ENCODE peak calls at places on chromosomes 1 and 21, in eight cellular contexts. One of them, this sample, is unnamed.

GRCh38 chr21:38824124-38824822 is 18.5 kb downstream of the ETS2 start:
- DNase-seq in NCI-H1694 treated with DMSO at 0.1 percent for 48 hours: no peak
- DNase-seq in MM.1S: no peak
- DNase-seq in left cardiac atrium: no peak
- DNase-seq in effector memory CD4-positive, alpha-beta T cell: no peak
- DNase-seq in fibroblast of the conjunctiva: peak; percentile 74
- DNase-seq in activated T-cell treated with anti-CD3 and anti-CD28 coated beads for 48 hours: no peak
- DNase-seq in activated T-helper 9 cell treated with anti-CD3 and anti-CD28 coated beads, Interleukin-2, amount 50 U/mL, for 16 hours: no peak
- DNase-seq in this sample: no peak

GRCh38 chr1:52482326-52483004 is 70.4 kb downstream of the TUT4 start:
- DNase-seq in NCI-H1694 treated with DMSO at 0.1 percent for 48 hours: no peak
- DNase-seq in MM.1S: no peak
- DNase-seq in left cardiac atrium: no peak
- DNase-seq in effector memory CD4-positive, alpha-beta T cell: no peak
- DNase-seq in fibroblast of the conjunctiva: no peak
- DNase-seq in activated T-cell treated with anti-CD3 and anti-CD28 coated beads for 48 hours: no peak
- DNase-seq in activated T-helper 9 cell treated with anti-CD3 and anti-CD28 coated beads, Interleukin-2, amount 50 U/mL, for 16 hours: no peak
- DNase-seq in this sample: no peak

GRCh38 chr1:118217073-118217620 is 32.1 kb upstream of the SPAG17 start:
- DNase-seq in NCI-H1694 treated with DMSO at 0.1 percent for 48 hours: no peak
- DNase-seq in MM.1S: no peak
- DNase-seq in left cardiac atrium: no peak
- DNase-seq in effector memory CD4-positive, alpha-beta T cell: no peak
- DNase-seq in fibroblast of the conjunctiva: no peak
- DNase-seq in activated T-cell treated with anti-CD3 and anti-CD28 coated beads for 48 hours: no peak
- DNase-seq in activated T-helper 9 cell treated with anti-CD3 and anti-CD28 coated beads, Interleukin-2, amount 50 U/mL, for 16 hours: no peak
- DNase-seq in this sample: no peak

GRCh38 chr1:166839600-166840308 is 479 bp downstream of the POGK start:
- DNase-seq in NCI-H1694 treated with DMSO at 0.1 percent for 48 hours: peak; percentile 25
- DNase-seq in MM.1S: peak; percentile 61
- DNase-seq in left cardiac atrium: peak; percentile 67
- DNase-seq in effector memory CD4-positive, alpha-beta T cell: peak; percentile 53
- DNase-seq in fibroblast of the conjunctiva: no peak
- DNase-seq in activated T-cell treated with anti-CD3 and anti-CD28 coated beads for 48 hours: peak; percentile 53
- DNase-seq in activated T-helper 9 cell treated with anti-CD3 and anti-CD28 coated beads, Interleukin-2, amount 50 U/mL, for 16 hours: peak; percentile 50
- DNase-seq in this sample: peak; percentile 58

GRCh38 chr1:205512059-205513045 is 7.9 kb downstream of the CDK18 start:
- DNase-seq in NCI-H1694 treated with DMSO at 0.1 percent for 48 hours: no peak
- DNase-seq in MM.1S: no peak
- DNase-seq in left cardiac atrium: peak; percentile 50
- DNase-seq in effector memory CD4-positive, alpha-beta T cell: no peak
- DNase-seq in fibroblast of the conjunctiva: no peak
- DNase-seq in activated T-cell treated with anti-CD3 and anti-CD28 coated beads for 48 hours: no peak
- DNase-seq in activated T-helper 9 cell treated with anti-CD3 and anti-CD28 coated beads, Interleukin-2, amount 50 U/mL, for 16 hours: no peak
- DNase-seq in this sample: no peak

GRCh38 chr1:109392037-109392787 is 5.5 kb downstream of the SORT1 start:
- DNase-seq in NCI-H1694 treated with DMSO at 0.1 percent for 48 hours: peak; percentile 29
- DNase-seq in MM.1S: no peak
- DNase-seq in left cardiac atrium: peak; percentile 37
- DNase-seq in effector memory CD4-positive, alpha-beta T cell: no peak
- DNase-seq in fibroblast of the conjunctiva: no peak
- DNase-seq in activated T-cell treated with anti-CD3 and anti-CD28 coated beads for 48 hours: no peak
- DNase-seq in activated T-helper 9 cell treated with anti-CD3 and anti-CD28 coated beads, Interleukin-2, amount 50 U/mL, for 16 hours: no peak
- DNase-seq in this sample: peak; percentile 15

GRCh38 chr1:26945728-26946127 is 14.5 kb downstream of the KDF1 start:
- DNase-seq in NCI-H1694 treated with DMSO at 0.1 percent for 48 hours: no peak
- DNase-seq in MM.1S: no peak
- DNase-seq in left cardiac atrium: no peak
- DNase-seq in effector memory CD4-positive, alpha-beta T cell: no peak
- DNase-seq in fibroblast of the conjunctiva: no peak
- DNase-seq in activated T-cell treated with anti-CD3 and anti-CD28 coated beads for 48 hours: no peak
- DNase-seq in activated T-helper 9 cell treated with anti-CD3 and anti-CD28 coated beads, Interleukin-2, amount 50 U/mL, for 16 hours: no peak
- DNase-seq in this sample: no peak

GRCh38 chr1:115118596-115118995 is 29.3 kb upstream of the TSPAN2 start:
- DNase-seq in NCI-H1694 treated with DMSO at 0.1 percent for 48 hours: no peak
- DNase-seq in MM.1S: no peak
- DNase-seq in left cardiac atrium: no peak
- DNase-seq in effector memory CD4-positive, alpha-beta T cell: no peak
- DNase-seq in fibroblast of the conjunctiva: no peak
- DNase-seq in activated T-cell treated with anti-CD3 and anti-CD28 coated beads for 48 hours: no peak
- DNase-seq in activated T-helper 9 cell treated with anti-CD3 and anti-CD28 coated beads, Interleukin-2, amount 50 U/mL, for 16 hours: no peak
- DNase-seq in this sample: no peak

GRCh38 chr1:182149411-182149965 is 88.0 kb upstream of the ZNF648 start:
- DNase-seq in NCI-H1694 treated with DMSO at 0.1 percent for 48 hours: no peak
- DNase-seq in MM.1S: no peak
- DNase-seq in left cardiac atrium: no peak
- DNase-seq in effector memory CD4-positive, alpha-beta T cell: no peak
- DNase-seq in fibroblast of the conjunctiva: peak; percentile 24
- DNase-seq in activated T-cell treated with anti-CD3 and anti-CD28 coated beads for 48 hours: no peak
- DNase-seq in activated T-helper 9 cell treated with anti-CD3 and anti-CD28 coated beads, Interleukin-2, amount 50 U/mL, for 16 hours: no peak
- DNase-seq in this sample: peak; percentile 43

GRCh38 chr1:208298593-208299233 is 54.5 kb upstream of the PLXNA2 start:
- DNase-seq in NCI-H1694 treated with DMSO at 0.1 percent for 48 hours: peak; percentile 85
- DNase-seq in MM.1S: no peak
- DNase-seq in left cardiac atrium: peak; percentile 46
- DNase-seq in effector memory CD4-positive, alpha-beta T cell: no peak
- DNase-seq in fibroblast of the conjunctiva: no peak
- DNase-seq in activated T-cell treated with anti-CD3 and anti-CD28 coated beads for 48 hours: no peak
- DNase-seq in activated T-helper 9 cell treated with anti-CD3 and anti-CD28 coated beads, Interleukin-2, amount 50 U/mL, for 16 hours: no peak
- DNase-seq in this sample: no peak

GRCh38 chr1:59434336-59434735 is 137.4 kb downstream of the FGGY start:
- DNase-seq in NCI-H1694 treated with DMSO at 0.1 percent for 48 hours: no peak
- DNase-seq in MM.1S: no peak
- DNase-seq in left cardiac atrium: no peak
- DNase-seq in effector memory CD4-positive, alpha-beta T cell: no peak
- DNase-seq in fibroblast of the conjunctiva: no peak
- DNase-seq in activated T-cell treated with anti-CD3 and anti-CD28 coated beads for 48 hours: no peak
- DNase-seq in activated T-helper 9 cell treated with anti-CD3 and anti-CD28 coated beads, Interleukin-2, amount 50 U/mL, for 16 hours: no peak
- DNase-seq in this sample: no peak

GRCh38 chr21:33015091-33015490 is 10.6 kb upstream of the OLIG2 start:
- DNase-seq in NCI-H1694 treated with DMSO at 0.1 percent for 48 hours: peak; percentile 52
- DNase-seq in MM.1S: no peak
- DNase-seq in left cardiac atrium: no peak
- DNase-seq in effector memory CD4-positive, alpha-beta T cell: no peak
- DNase-seq in fibroblast of the conjunctiva: no peak
- DNase-seq in activated T-cell treated with anti-CD3 and anti-CD28 coated beads for 48 hours: no peak
- DNase-seq in activated T-helper 9 cell treated with anti-CD3 and anti-CD28 coated beads, Interleukin-2, amount 50 U/mL, for 16 hours: no peak
- DNase-seq in this sample: no peak

GRCh38 chr1:235011064-235011598 is 117.5 kb downstream of the TOMM20 start:
- DNase-seq in NCI-H1694 treated with DMSO at 0.1 percent for 48 hours: no peak
- DNase-seq in MM.1S: no peak
- DNase-seq in left cardiac atrium: no peak
- DNase-seq in effector memory CD4-positive, alpha-beta T cell: peak; percentile 55
- DNase-seq in fibroblast of the conjunctiva: no peak
- DNase-seq in activated T-cell treated with anti-CD3 and anti-CD28 coated beads for 48 hours: peak; percentile 62
- DNase-seq in activated T-helper 9 cell treated with anti-CD3 and anti-CD28 coated beads, Interleukin-2, amount 50 U/mL, for 16 hours: peak; percentile 53
- DNase-seq in this sample: peak; percentile 94

GRCh38 chr1:114353233-114353632 is 157.8 kb downstream of the TRIM33 start:
- DNase-seq in NCI-H1694 treated with DMSO at 0.1 percent for 48 hours: peak; percentile 94
- DNase-seq in MM.1S: no peak
- DNase-seq in left cardiac atrium: peak; percentile 75
- DNase-seq in effector memory CD4-positive, alpha-beta T cell: no peak
- DNase-seq in fibroblast of the conjunctiva: peak; percentile 55
- DNase-seq in activated T-cell treated with anti-CD3 and anti-CD28 coated beads for 48 hours: no peak
- DNase-seq in activated T-helper 9 cell treated with anti-CD3 and anti-CD28 coated beads, Interleukin-2, amount 50 U/mL, for 16 hours: no peak
- DNase-seq in this sample: peak; percentile 66

GRCh38 chr1:67367370-67368345 is 60.0 kb downstream of the IL12RB2 start:
- DNase-seq in NCI-H1694 treated with DMSO at 0.1 percent for 48 hours: peak; percentile 60
- DNase-seq in MM.1S: no peak
- DNase-seq in left cardiac atrium: peak; percentile 53
- DNase-seq in effector memory CD4-positive, alpha-beta T cell: no peak
- DNase-seq in fibroblast of the conjunctiva: no peak
- DNase-seq in activated T-cell treated with anti-CD3 and anti-CD28 coated beads for 48 hours: no peak
- DNase-seq in activated T-helper 9 cell treated with anti-CD3 and anti-CD28 coated beads, Interleukin-2, amount 50 U/mL, for 16 hours: no peak
- DNase-seq in this sample: no peak

GRCh38 chr21:25625036-25625435 is 14.0 kb upstream of the JAM2 start:
- DNase-seq in NCI-H1694 treated with DMSO at 0.1 percent for 48 hours: no peak
- DNase-seq in MM.1S: no peak
- DNase-seq in left cardiac atrium: no peak
- DNase-seq in effector memory CD4-positive, alpha-beta T cell: no peak
- DNase-seq in fibroblast of the conjunctiva: no peak
- DNase-seq in activated T-cell treated with anti-CD3 and anti-CD28 coated beads for 48 hours: no peak
- DNase-seq in activated T-helper 9 cell treated with anti-CD3 and anti-CD28 coated beads, Interleukin-2, amount 50 U/mL, for 16 hours: no peak
- DNase-seq in this sample: no peak

GRCh38 chr1:62209931-62210595 is 15.4 kb downstream of the L1TD1 start:
- DNase-seq in NCI-H1694 treated with DMSO at 0.1 percent for 48 hours: no peak
- DNase-seq in MM.1S: no peak
- DNase-seq in left cardiac atrium: no peak
- DNase-seq in effector memory CD4-positive, alpha-beta T cell: no peak
- DNase-seq in fibroblast of the conjunctiva: no peak
- DNase-seq in activated T-cell treated with anti-CD3 and anti-CD28 coated beads for 48 hours: no peak
- DNase-seq in activated T-helper 9 cell treated with anti-CD3 and anti-CD28 coated beads, Interleukin-2, amount 50 U/mL, for 16 hours: no peak
- DNase-seq in this sample: no peak

GRCh38 chr1:246597340-246597739 is 31.1 kb downstream of the CNST start:
- DNase-seq in NCI-H1694 treated with DMSO at 0.1 percent for 48 hours: no peak
- DNase-seq in MM.1S: no peak
- DNase-seq in left cardiac atrium: peak; percentile 82
- DNase-seq in effector memory CD4-positive, alpha-beta T cell: no peak
- DNase-seq in fibroblast of the conjunctiva: peak; percentile 70
- DNase-seq in activated T-cell treated with anti-CD3 and anti-CD28 coated beads for 48 hours: no peak
- DNase-seq in activated T-helper 9 cell treated with anti-CD3 and anti-CD28 coated beads, Interleukin-2, amount 50 U/mL, for 16 hours: no peak
- DNase-seq in this sample: no peak

GRCh38 chr1:214516434-214517326 is 34.7 kb downstream of the PTPN14 start:
- DNase-seq in NCI-H1694 treated with DMSO at 0.1 percent for 48 hours: no peak
- DNase-seq in MM.1S: no peak
- DNase-seq in left cardiac atrium: no peak
- DNase-seq in effector memory CD4-positive, alpha-beta T cell: no peak
- DNase-seq in fibroblast of the conjunctiva: no peak
- DNase-seq in activated T-cell treated with anti-CD3 and anti-CD28 coated beads for 48 hours: no peak
- DNase-seq in activated T-helper 9 cell treated with anti-CD3 and anti-CD28 coated beads, Interleukin-2, amount 50 U/mL, for 16 hours: no peak
- DNase-seq in this sample: no peak

GRCh38 chr1:150293433-150294253 is at the start of gene MRPS21:
- DNase-seq in NCI-H1694 treated with DMSO at 0.1 percent for 48 hours: peak; percentile 91
- DNase-seq in MM.1S: peak; percentile 96
- DNase-seq in left cardiac atrium: peak; percentile 93
- DNase-seq in effector memory CD4-positive, alpha-beta T cell: peak; percentile 75
- DNase-seq in fibroblast of the conjunctiva: peak; percentile 84
- DNase-seq in activated T-cell treated with anti-CD3 and anti-CD28 coated beads for 48 hours: peak; percentile 85
- DNase-seq in activated T-helper 9 cell treated with anti-CD3 and anti-CD28 coated beads, Interleukin-2, amount 50 U/mL, for 16 hours: peak; percentile 78
- DNase-seq in this sample: peak; percentile 93

GRCh38 chr1:5706239-5706638 is 286.0 kb downstream of the NPHP4 start:
- DNase-seq in NCI-H1694 treated with DMSO at 0.1 percent for 48 hours: no peak
- DNase-seq in MM.1S: no peak
- DNase-seq in left cardiac atrium: no peak
- DNase-seq in effector memory CD4-positive, alpha-beta T cell: no peak
- DNase-seq in fibroblast of the conjunctiva: no peak
- DNase-seq in activated T-cell treated with anti-CD3 and anti-CD28 coated beads for 48 hours: no peak
- DNase-seq in activated T-helper 9 cell treated with anti-CD3 and anti-CD28 coated beads, Interleukin-2, amount 50 U/mL, for 16 hours: no peak
- DNase-seq in this sample: no peak

GRCh38 chr1:63124666-63125191 is 197.6 kb upstream of the FOXD3 start:
- DNase-seq in NCI-H1694 treated with DMSO at 0.1 percent for 48 hours: no peak
- DNase-seq in MM.1S: peak; percentile 64
- DNase-seq in left cardiac atrium: no peak
- DNase-seq in effector memory CD4-positive, alpha-beta T cell: no peak
- DNase-seq in fibroblast of the conjunctiva: peak; percentile 56
- DNase-seq in activated T-cell treated with anti-CD3 and anti-CD28 coated beads for 48 hours: no peak
- DNase-seq in activated T-helper 9 cell treated with anti-CD3 and anti-CD28 coated beads, Interleukin-2, amount 50 U/mL, for 16 hours: no peak
- DNase-seq in this sample: peak; percentile 56

GRCh38 chr1:26182372-26182675 is 5.0 kb downstream of the CNKSR1 start:
- DNase-seq in NCI-H1694 treated with DMSO at 0.1 percent for 48 hours: no peak
- DNase-seq in MM.1S: no peak
- DNase-seq in left cardiac atrium: no peak
- DNase-seq in effector memory CD4-positive, alpha-beta T cell: no peak
- DNase-seq in fibroblast of the conjunctiva: no peak
- DNase-seq in activated T-cell treated with anti-CD3 and anti-CD28 coated beads for 48 hours: no peak
- DNase-seq in activated T-helper 9 cell treated with anti-CD3 and anti-CD28 coated beads, Interleukin-2, amount 50 U/mL, for 16 hours: no peak
- DNase-seq in this sample: no peak

GRCh38 chr1:232319106-232319505 is 310.8 kb downstream of the SIPA1L2 start:
- DNase-seq in NCI-H1694 treated with DMSO at 0.1 percent for 48 hours: peak; percentile 98
- DNase-seq in MM.1S: no peak
- DNase-seq in left cardiac atrium: peak; percentile 82
- DNase-seq in effector memory CD4-positive, alpha-beta T cell: no peak
- DNase-seq in fibroblast of the conjunctiva: no peak
- DNase-seq in activated T-cell treated with anti-CD3 and anti-CD28 coated beads for 48 hours: no peak
- DNase-seq in activated T-helper 9 cell treated with anti-CD3 and anti-CD28 coated beads, Interleukin-2, amount 50 U/mL, for 16 hours: no peak
- DNase-seq in this sample: no peak

GRCh38 chr1:231724041-231724440 is 97.5 kb downstream of the DISC1 start:
- DNase-seq in NCI-H1694 treated with DMSO at 0.1 percent for 48 hours: no peak
- DNase-seq in MM.1S: no peak
- DNase-seq in left cardiac atrium: no peak
- DNase-seq in effector memory CD4-positive, alpha-beta T cell: no peak
- DNase-seq in fibroblast of the conjunctiva: no peak
- DNase-seq in activated T-cell treated with anti-CD3 and anti-CD28 coated beads for 48 hours: no peak
- DNase-seq in activated T-helper 9 cell treated with anti-CD3 and anti-CD28 coated beads, Interleukin-2, amount 50 U/mL, for 16 hours: no peak
- DNase-seq in this sample: no peak

GRCh38 chr1:94909486-94909885 is 17.4 kb downstream of the CNN3 start:
- DNase-seq in NCI-H1694 treated with DMSO at 0.1 percent for 48 hours: no peak
- DNase-seq in MM.1S: no peak
- DNase-seq in left cardiac atrium: no peak
- DNase-seq in effector memory CD4-positive, alpha-beta T cell: no peak
- DNase-seq in fibroblast of the conjunctiva: no peak
- DNase-seq in activated T-cell treated with anti-CD3 and anti-CD28 coated beads for 48 hours: no peak
- DNase-seq in activated T-helper 9 cell treated with anti-CD3 and anti-CD28 coated beads, Interleukin-2, amount 50 U/mL, for 16 hours: no peak
- DNase-seq in this sample: no peak

GRCh38 chr1:77762072-77762476 is 2.4 kb upstream of the USP33 start:
- DNase-seq in NCI-H1694 treated with DMSO at 0.1 percent for 48 hours: no peak
- DNase-seq in MM.1S: no peak
- DNase-seq in left cardiac atrium: no peak
- DNase-seq in effector memory CD4-positive, alpha-beta T cell: no peak
- DNase-seq in fibroblast of the conjunctiva: no peak
- DNase-seq in activated T-cell treated with anti-CD3 and anti-CD28 coated beads for 48 hours: no peak
- DNase-seq in activated T-helper 9 cell treated with anti-CD3 and anti-CD28 coated beads, Interleukin-2, amount 50 U/mL, for 16 hours: no peak
- DNase-seq in this sample: no peak

GRCh38 chr1:179026813-179027664 is 1.3 kb downstream of the FAM20B start:
- DNase-seq in NCI-H1694 treated with DMSO at 0.1 percent for 48 hours: no peak
- DNase-seq in MM.1S: no peak
- DNase-seq in left cardiac atrium: no peak
- DNase-seq in effector memory CD4-positive, alpha-beta T cell: no peak
- DNase-seq in fibroblast of the conjunctiva: no peak
- DNase-seq in activated T-cell treated with anti-CD3 and anti-CD28 coated beads for 48 hours: no peak
- DNase-seq in activated T-helper 9 cell treated with anti-CD3 and anti-CD28 coated beads, Interleukin-2, amount 50 U/mL, for 16 hours: no peak
- DNase-seq in this sample: no peak

GRCh38 chr21:36141513-36141925 is 6.6 kb downstream of the CBR3 start:
- DNase-seq in NCI-H1694 treated with DMSO at 0.1 percent for 48 hours: peak; percentile 93
- DNase-seq in MM.1S: peak; percentile 100
- DNase-seq in left cardiac atrium: peak; percentile 79
- DNase-seq in effector memory CD4-positive, alpha-beta T cell: peak; percentile 80
- DNase-seq in fibroblast of the conjunctiva: peak; percentile 77
- DNase-seq in activated T-cell treated with anti-CD3 and anti-CD28 coated beads for 48 hours: peak; percentile 70
- DNase-seq in activated T-helper 9 cell treated with anti-CD3 and anti-CD28 coated beads, Interleukin-2, amount 50 U/mL, for 16 hours: peak; percentile 74
- DNase-seq in this sample: peak; percentile 93

GRCh38 chr1:178399177-178399728 is 97.5 kb downstream of the CLEC20A start:
- DNase-seq in NCI-H1694 treated with DMSO at 0.1 percent for 48 hours: no peak
- DNase-seq in MM.1S: no peak
- DNase-seq in left cardiac atrium: no peak
- DNase-seq in effector memory CD4-positive, alpha-beta T cell: no peak
- DNase-seq in fibroblast of the conjunctiva: no peak
- DNase-seq in activated T-cell treated with anti-CD3 and anti-CD28 coated beads for 48 hours: no peak
- DNase-seq in activated T-helper 9 cell treated with anti-CD3 and anti-CD28 coated beads, Interleukin-2, amount 50 U/mL, for 16 hours: no peak
- DNase-seq in this sample: no peak

GRCh38 chr1:9767964-9768668 is 55.6 kb downstream of the CLSTN1 start:
- DNase-seq in NCI-H1694 treated with DMSO at 0.1 percent for 48 hours: no peak
- DNase-seq in MM.1S: no peak
- DNase-seq in left cardiac atrium: no peak
- DNase-seq in effector memory CD4-positive, alpha-beta T cell: no peak
- DNase-seq in fibroblast of the conjunctiva: no peak
- DNase-seq in activated T-cell treated with anti-CD3 and anti-CD28 coated beads for 48 hours: peak; percentile 27
- DNase-seq in activated T-helper 9 cell treated with anti-CD3 and anti-CD28 coated beads, Interleukin-2, amount 50 U/mL, for 16 hours: no peak
- DNase-seq in this sample: peak; percentile 23

GRCh38 chr1:115330480-115331013 is 7.5 kb downstream of the NGF start:
- DNase-seq in NCI-H1694 treated with DMSO at 0.1 percent for 48 hours: no peak
- DNase-seq in MM.1S: no peak
- DNase-seq in left cardiac atrium: no peak
- DNase-seq in effector memory CD4-positive, alpha-beta T cell: no peak
- DNase-seq in fibroblast of the conjunctiva: peak; percentile 93
- DNase-seq in activated T-cell treated with anti-CD3 and anti-CD28 coated beads for 48 hours: no peak
- DNase-seq in activated T-helper 9 cell treated with anti-CD3 and anti-CD28 coated beads, Interleukin-2, amount 50 U/mL, for 16 hours: no peak
- DNase-seq in this sample: no peak

GRCh38 chr21:43361493-43362296 is 65.2 kb downstream of the SIK1 start:
- DNase-seq in NCI-H1694 treated with DMSO at 0.1 percent for 48 hours: peak; percentile 78
- DNase-seq in MM.1S: peak; percentile 98
- DNase-seq in left cardiac atrium: peak; percentile 69
- DNase-seq in effector memory CD4-positive, alpha-beta T cell: peak; percentile 28
- DNase-seq in fibroblast of the conjunctiva: no peak
- DNase-seq in activated T-cell treated with anti-CD3 and anti-CD28 coated beads for 48 hours: peak; percentile 12
- DNase-seq in activated T-helper 9 cell treated with anti-CD3 and anti-CD28 coated beads, Interleukin-2, amount 50 U/mL, for 16 hours: no peak
- DNase-seq in this sample: peak; percentile 95

GRCh38 chr1:76998582-76999189 is 131.4 kb downstream of the ST6GALNAC5 start:
- DNase-seq in NCI-H1694 treated with DMSO at 0.1 percent for 48 hours: no peak
- DNase-seq in MM.1S: no peak
- DNase-seq in left cardiac atrium: no peak
- DNase-seq in effector memory CD4-positive, alpha-beta T cell: no peak
- DNase-seq in fibroblast of the conjunctiva: peak; percentile 78
- DNase-seq in activated T-cell treated with anti-CD3 and anti-CD28 coated beads for 48 hours: no peak
- DNase-seq in activated T-helper 9 cell treated with anti-CD3 and anti-CD28 coated beads, Interleukin-2, amount 50 U/mL, for 16 hours: no peak
- DNase-seq in this sample: no peak